ENCODE peak calls at places on chromosome 11, in ten cellular contexts. O, Y, J, A, P, C, N, L, G and W are unnamed samples.

GRCh38 chr11:605286-606129 is 10.2 kb downstream of the IRF7 start:
- DNase-seq in A (no peak), C (no peak), L (no peak), P (no peak), J (no peak), G (no peak), N (no peak), Y (peak; percentile 68), O (no peak), W (no peak)

GRCh38 chr11:68118753-68119448 is 2.3 kb downstream of the CHKA start:
- DNase-seq in Y (no peak), N (no peak), A (no peak), G (no peak), O (no peak), L (peak; percentile 60), C (no peak), P (no peak), J (no peak), W (no peak)

GRCh38 chr11:1167256-1167655 is 9.5 kb downstream of the MUC5AC start:
- DNase-seq in J (no peak), C (no peak), N (no peak), Y (no peak), P (no peak), O (no peak), A (no peak), L (no peak), G (no peak), W (no peak)

GRCh38 chr11:11211186-11211585 is 141.9 kb downstream of the CSNK2A3 start:
- DNase-seq in G (no peak), N (no peak), O (no peak), C (no peak), L (no peak), A (no peak), P (no peak), J (no peak), Y (no peak), W (no peak)

GRCh38 chr11:114099392-114100178 is 40.1 kb downstream of the ZBTB16 start:
- DNase-seq in P (no peak), O (no peak), A (no peak), G (no peak), N (no peak), L (no peak), C (no peak), J (no peak), Y (no peak), W (no peak)

GRCh38 chr11:17734986-17735822 is 623 bp downstream of the KCNC1 start:
- DNase-seq in J (peak; percentile 12), C (peak; percentile 23), O (peak; percentile 86), N (no peak), G (peak; percentile 38), L (peak; percentile 67), P (no peak), A (peak; percentile 17), Y (peak; percentile 94), W (no peak)

GRCh38 chr11:99198215-99198614 is 177.5 kb downstream of the CNTN5 start:
- DNase-seq in A (no peak), G (no peak), O (no peak), N (no peak), P (no peak), C (no peak), Y (no peak), L (no peak), J (no peak), W (no peak)

GRCh38 chr11:66080055-66080817 is 10.2 kb downstream of the PACS1 start:
- DNase-seq in Y (no peak), L (peak; percentile 58), O (no peak), N (peak; percentile 52), G (peak; percentile 49), C (no peak), J (peak; percentile 57), P (no peak), A (no peak), W (peak; percentile 21)

GRCh38 chr11:14971865-14972580 is at the start of gene CALCA:
- DNase-seq in G (no peak), A (no peak), P (no peak), O (no peak), Y (peak; percentile 78), L (peak; percentile 7), J (no peak), N (no peak), C (no peak), W (no peak)

GRCh38 chr11:12827369-12827768 is 153.1 kb downstream of the TEAD1 start:
- DNase-seq in G (no peak), L (no peak), A (no peak), O (no peak), C (no peak), J (no peak), Y (no peak), P (no peak), N (no peak), W (no peak)

GRCh38 chr11:337711-338110 is 17.1 kb upstream of the IFITM3 start:
- DNase-seq in G (no peak), Y (no peak), C (no peak), J (no peak), L (no peak), A (no peak), P (no peak), O (no peak), N (no peak), W (no peak)

GRCh38 chr11:96694338-96694737 is 304.5 kb downstream of the JRKL start:
- DNase-seq in Y (no peak), G (no peak), C (no peak), P (no peak), J (no peak), O (no peak), N (no peak), L (no peak), A (no peak), W (no peak)

GRCh38 chr11:84564867-84565184 is 1062.3 kb downstream of the DLG2 start:
- DNase-seq in G (no peak), A (no peak), Y (no peak), P (no peak), L (no peak), O (no peak), J (no peak), C (no peak), N (no peak), W (no peak)

GRCh38 chr11:13061294-13061990 is 52.3 kb downstream of the RASSF10 start:
- DNase-seq in J (no peak), L (no peak), O (no peak), N (no peak), C (no peak), Y (no peak), A (no peak), G (no peak), P (no peak), W (no peak)

GRCh38 chr11:112835556-112835955 is 125.7 kb upstream of the NCAM1 start:
- DNase-seq in Y (peak; percentile 24), P (no peak), G (no peak), C (no peak), A (no peak), N (no peak), O (no peak), L (no peak), J (no peak), W (no peak)

GRCh38 chr11:96214745-96215093 is 128.3 kb downstream of the MAML2 start:
- DNase-seq in G (no peak), O (no peak), Y (no peak), L (no peak), C (no peak), J (no peak), A (no peak), P (no peak), N (no peak), W (no peak)

GRCh38 chr11:46294365-46295309 is 17.2 kb downstream of the CREB3L1 start:
- DNase-seq in N (no peak), O (peak; percentile 70), J (peak; percentile 89), G (no peak), Y (no peak), C (no peak), L (no peak), P (no peak), A (no peak), W (no peak)

GRCh38 chr11:1761110-1761856 is 2.4 kb downstream of the CTSD start:
- DNase-seq in Y (peak; percentile 64), N (no peak), L (no peak), A (no peak), J (no peak), G (no peak), C (no peak), P (no peak), O (no peak), W (no peak)

GRCh38 chr11:80987161-80987560 is 1546.3 kb upstream of the TENM4 start:
- DNase-seq in A (no peak), C (no peak), N (no peak), G (no peak), J (no peak), L (no peak), Y (no peak), O (no peak), P (no peak), W (no peak)

GRCh38 chr11:36488096-36488495 is 22.0 kb downstream of the TRAF6 start:
- DNase-seq in O (no peak), A (no peak), L (no peak), G (no peak), N (no peak), Y (no peak), C (no peak), P (no peak), J (no peak), W (no peak)